ENCODE peak calls at places on chromosomes 5 and 9, in five cellular contexts. One of them, this sample, is unnamed.

GRCh38 chr5:172534229-172535169 is 80.2 kb upstream of the SH3PXD2B start:
- DNase-seq in K562: no peak
- DNase-seq in HepG2: no peak
- DNase-seq in H1: peak
- DNase-seq in GM12878: no peak
- DNase-seq in this sample: no peak

GRCh38 chr5:3843691-3844090 is 248.1 kb downstream of the IRX1 start:
- DNase-seq in K562: no peak
- DNase-seq in HepG2: no peak
- DNase-seq in H1: no peak
- DNase-seq in GM12878: no peak
- DNase-seq in this sample: no peak

GRCh38 chr9:123263227-123263626 is 5.2 kb downstream of the STRBP start:
- DNase-seq in K562: no peak
- DNase-seq in HepG2: no peak
- DNase-seq in H1: no peak
- DNase-seq in GM12878: no peak
- DNase-seq in this sample: no peak

GRCh38 chr9:100671811-100672305 is 94.0 kb downstream of the CAVIN4 start:
- DNase-seq in K562: no peak
- DNase-seq in HepG2: no peak
- DNase-seq in H1: no peak
- DNase-seq in GM12878: no peak
- DNase-seq in this sample: no peak

GRCh38 chr9:131333771-131334567 is 44.4 kb downstream of the PLPP7 start:
- DNase-seq in K562: no peak
- DNase-seq in HepG2: no peak
- DNase-seq in H1: no peak
- DNase-seq in GM12878: no peak
- DNase-seq in this sample: peak

GRCh38 chr5:135345945-135346731 is 52.9 kb downstream of the MACROH2A1 start:
- DNase-seq in K562: no peak
- DNase-seq in HepG2: no peak
- DNase-seq in H1: no peak
- DNase-seq in GM12878: no peak
- DNase-seq in this sample: no peak

GRCh38 chr5:95471447-95471846 is 80.3 kb downstream of the FAM81B start:
- DNase-seq in K562: no peak
- DNase-seq in HepG2: no peak
- DNase-seq in H1: no peak
- DNase-seq in GM12878: no peak
- DNase-seq in this sample: no peak

GRCh38 chr5:160629007-160629402 is 207.3 kb downstream of the PTTG1 start:
- DNase-seq in K562: no peak
- DNase-seq in HepG2: no peak
- DNase-seq in H1: no peak
- DNase-seq in GM12878: no peak
- DNase-seq in this sample: no peak

GRCh38 chr5:174903333-174903732 is 179.0 kb downstream of the MSX2 start:
- DNase-seq in K562: no peak
- DNase-seq in HepG2: no peak
- DNase-seq in H1: no peak
- DNase-seq in GM12878: no peak
- DNase-seq in this sample: no peak

GRCh38 chr5:15929616-15930303 is 249.8 kb downstream of the MARCHF11 start:
- DNase-seq in K562: no peak
- DNase-seq in HepG2: no peak
- DNase-seq in H1: no peak
- DNase-seq in GM12878: no peak
- DNase-seq in this sample: no peak

GRCh38 chr5:76380346-76381074 is 22.6 kb upstream of the IQGAP2 start:
- DNase-seq in K562: no peak
- DNase-seq in HepG2: no peak
- DNase-seq in H1: no peak
- DNase-seq in GM12878: no peak
- DNase-seq in this sample: no peak

GRCh38 chr9:21110708-21111576 is 30.7 kb downstream of the IFNW1 start:
- DNase-seq in K562: no peak
- DNase-seq in HepG2: peak
- DNase-seq in H1: no peak
- DNase-seq in GM12878: peak
- DNase-seq in this sample: no peak

GRCh38 chr5:1803192-1803591 is 2.0 kb downstream of the NDUFS6 start:
- DNase-seq in K562: no peak
- DNase-seq in HepG2: no peak
- DNase-seq in H1: no peak
- DNase-seq in GM12878: no peak
- DNase-seq in this sample: no peak

GRCh38 chr9:88390371-88390990 is 2.2 kb downstream of the SPIN1 start:
- DNase-seq in K562: no peak
- DNase-seq in HepG2: no peak
- DNase-seq in H1: no peak
- DNase-seq in GM12878: no peak
- DNase-seq in this sample: no peak

GRCh38 chr5:34833991-34834793 is 4.8 kb upstream of the TTC23L start:
- DNase-seq in K562: no peak
- DNase-seq in HepG2: no peak
- DNase-seq in H1: no peak
- DNase-seq in GM12878: no peak
- DNase-seq in this sample: no peak

GRCh38 chr5:149878371-149878770 is 66.2 kb downstream of the PDE6A start:
- DNase-seq in K562: no peak
- DNase-seq in HepG2: peak
- DNase-seq in H1: no peak
- DNase-seq in GM12878: no peak
- DNase-seq in this sample: no peak

GRCh38 chr9:113978954-113979712 is 99.0 kb downstream of the AMBP start:
- DNase-seq in K562: no peak
- DNase-seq in HepG2: no peak
- DNase-seq in H1: no peak
- DNase-seq in GM12878: no peak
- DNase-seq in this sample: no peak

GRCh38 chr5:9069650-9070049 is 476.2 kb downstream of the SEMA5A start:
- DNase-seq in K562: no peak
- DNase-seq in HepG2: no peak
- DNase-seq in H1: no peak
- DNase-seq in GM12878: no peak
- DNase-seq in this sample: no peak

GRCh38 chr9:136012651-136013050 is 51.5 kb upstream of the UBAC1 start:
- DNase-seq in K562: peak
- DNase-seq in HepG2: no peak
- DNase-seq in H1: no peak
- DNase-seq in GM12878: no peak
- DNase-seq in this sample: peak

GRCh38 chr5:181187500-181188213 is 17.3 kb downstream of the TRIM7 start:
- DNase-seq in K562: peak
- DNase-seq in HepG2: peak
- DNase-seq in H1: peak
- DNase-seq in GM12878: no peak
- DNase-seq in this sample: peak

GRCh38 chr9:134539613-134540012 is 102.0 kb upstream of the COL5A1 start:
- DNase-seq in K562: no peak
- DNase-seq in HepG2: no peak
- DNase-seq in H1: no peak
- DNase-seq in GM12878: no peak
- DNase-seq in this sample: no peak

GRCh38 chr5:66669862-66670195 is 73.6 kb downstream of the MAST4 start:
- DNase-seq in K562: no peak
- DNase-seq in HepG2: no peak
- DNase-seq in H1: no peak
- DNase-seq in GM12878: no peak
- DNase-seq in this sample: no peak
- TF ChIP-seq MAX in K562: no peak
- TF ChIP-seq MAX in HepG2: no peak
- TF ChIP-seq MAX in H1: no peak
- TF ChIP-seq MAX in GM12878: no peak
- TF ChIP-seq MAX in this sample: no peak

DNA sequence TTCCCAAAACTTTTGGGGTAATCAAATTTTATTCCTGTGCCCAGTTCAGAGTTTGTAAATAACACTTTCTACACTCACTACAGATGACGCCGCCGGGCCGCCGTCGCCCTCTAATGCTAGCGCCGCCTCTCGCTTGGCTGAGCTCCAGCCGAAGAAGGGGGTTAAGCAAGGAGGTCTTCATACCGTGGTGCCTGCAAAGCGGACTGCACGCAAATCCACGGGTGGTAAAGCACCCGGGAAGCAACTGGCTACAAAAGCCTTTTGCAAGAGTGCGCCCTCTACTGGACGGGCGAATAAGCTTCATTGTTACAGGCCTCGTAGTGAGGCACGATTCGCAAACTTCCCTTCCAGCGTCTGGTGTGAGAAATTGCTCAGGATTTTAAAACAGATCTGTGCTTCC is 280.4 kb downstream of the MEF2C start:
- DNase-seq in K562: peak
- DNase-seq in HepG2: peak
- DNase-seq in H1: peak
- DNase-seq in GM12878: no peak
- DNase-seq in this sample: peak
- TF ChIP-seq CTCF in K562: peak
- TF ChIP-seq CTCF in HepG2: peak
- TF ChIP-seq CTCF in H1: peak
- TF ChIP-seq CTCF in GM12878: peak
- TF ChIP-seq CTCF in this sample: peak

DNA sequence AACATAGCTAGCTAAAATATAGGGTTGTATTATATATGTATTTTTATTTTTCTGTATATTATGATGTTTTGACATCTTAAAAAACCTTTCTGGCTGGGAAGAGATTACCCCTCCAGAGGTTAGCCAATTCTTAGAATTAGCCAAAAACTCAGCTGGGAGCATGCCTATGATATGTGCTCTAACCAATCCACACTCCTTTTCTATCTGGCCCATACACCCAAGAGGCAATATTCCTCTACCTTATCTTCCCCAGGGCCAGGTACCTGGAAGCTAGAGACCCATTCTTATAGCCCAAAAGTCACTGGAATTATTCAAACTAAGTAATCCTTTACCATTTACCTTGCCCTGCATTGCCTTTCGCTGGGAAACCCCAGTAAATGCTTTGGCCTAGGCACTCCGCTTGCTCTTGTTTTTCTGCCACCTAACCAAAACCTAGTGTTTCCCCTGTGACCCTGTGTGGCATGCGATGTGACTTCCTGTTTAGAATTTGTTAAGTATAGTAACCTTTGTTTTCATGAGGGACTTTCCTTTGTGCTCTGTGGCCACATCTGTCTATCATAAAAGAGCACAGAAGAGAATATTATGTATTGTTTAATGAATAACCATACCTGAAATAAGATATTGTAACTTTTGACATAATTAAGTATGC is 37.4 kb downstream of the CSNK1G3 start:
- DNase-seq in K562: no peak
- DNase-seq in HepG2: no peak
- DNase-seq in H1: no peak
- DNase-seq in GM12878: peak
- DNase-seq in this sample: no peak
- TF ChIP-seq CREB1 in K562: no peak
- TF ChIP-seq CREB1 in HepG2: no peak
- TF ChIP-seq CREB1 in H1: no peak
- TF ChIP-seq CREB1 in GM12878: peak
- TF ChIP-seq CREB1 in this sample: no peak

DNA sequence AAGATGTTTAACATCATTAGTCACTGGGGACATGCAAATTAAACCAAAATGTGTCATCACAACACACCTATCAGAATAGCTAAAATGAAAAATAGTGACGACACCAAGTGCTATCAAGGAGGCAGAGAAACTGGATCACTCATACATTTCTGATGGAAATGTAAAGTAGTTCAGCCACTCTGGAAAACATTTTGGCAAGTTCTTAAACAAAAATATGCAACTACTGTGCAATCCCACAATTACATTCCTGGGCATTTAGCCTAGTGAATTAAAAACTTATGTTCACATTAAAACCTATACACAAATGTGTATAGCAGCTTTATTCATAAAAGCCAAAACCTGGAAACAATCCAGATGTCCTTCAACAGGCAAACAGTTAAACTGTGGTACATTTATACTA is 53.1 kb downstream of the SVEP1 start:
- DNase-seq in K562: no peak
- DNase-seq in HepG2: no peak
- DNase-seq in H1: no peak
- DNase-seq in GM12878: no peak
- DNase-seq in this sample: no peak
- TF ChIP-seq MAX in K562: no peak
- TF ChIP-seq MAX in HepG2: no peak
- TF ChIP-seq MAX in H1: no peak
- TF ChIP-seq MAX in GM12878: no peak
- TF ChIP-seq MAX in this sample: no peak

DNA sequence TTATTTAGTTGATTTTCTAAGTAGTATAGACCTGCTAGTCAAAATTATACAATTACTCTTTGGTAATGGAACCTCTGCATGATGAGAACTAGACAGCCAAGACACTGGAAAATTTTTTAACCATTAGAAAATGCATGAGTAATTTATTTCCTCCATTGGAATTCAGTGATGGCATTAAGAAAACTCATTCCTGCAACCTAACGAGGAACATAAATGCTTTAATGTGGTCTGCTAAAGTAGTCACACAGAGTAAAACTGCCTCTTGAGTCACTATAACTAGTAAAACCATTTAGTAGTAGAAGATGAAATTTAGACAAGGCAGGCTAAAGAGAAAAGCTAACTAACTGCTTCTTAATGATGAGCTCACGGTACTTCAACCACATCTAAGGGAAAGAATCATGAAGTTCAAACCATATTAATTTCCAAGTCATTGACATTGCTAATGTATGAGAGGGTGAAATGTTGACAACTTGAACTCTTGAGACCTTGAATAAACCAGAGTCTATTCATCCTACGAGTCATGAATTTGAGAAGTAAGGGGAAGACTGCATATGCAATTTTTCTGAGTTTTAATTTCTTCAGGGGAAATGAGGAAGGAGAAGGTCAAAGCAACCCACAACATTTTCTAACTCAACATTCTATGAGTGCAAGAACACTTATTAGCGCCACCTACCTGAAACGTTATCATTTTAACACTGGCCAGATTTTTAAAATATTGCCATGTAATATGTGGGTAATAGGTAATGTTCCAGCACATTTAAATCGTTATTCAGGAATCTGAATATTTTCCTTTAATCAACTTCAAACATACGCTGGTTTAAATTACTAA is 74.4 kb downstream of the GLIS3 start:
- DNase-seq in K562: no peak
- DNase-seq in HepG2: no peak
- DNase-seq in H1: no peak
- DNase-seq in GM12878: no peak
- DNase-seq in this sample: no peak
- TF ChIP-seq CTCF in K562: no peak
- TF ChIP-seq CTCF in HepG2: no peak
- TF ChIP-seq CTCF in H1: no peak
- TF ChIP-seq CTCF in GM12878: no peak
- TF ChIP-seq CTCF in this sample: no peak

This sample was measured in WTC11.